ENCODE peak calls at places on chromosomes 12 and 14, in six cellular contexts. One of them, this sample, is unnamed.

GRCh38 chr14:91398707-91399106 is 18.9 kb downstream of the CCDC88C start:
- DNase-seq in GM20000: no peak
- DNase-seq in AG04449: no peak
- DNase-seq in HepG2: no peak
- DNase-seq in astrocyte of the cerebellum: no peak
- DNase-seq in mucosa of gallbladder: no peak
- DNase-seq in this sample: no peak

GRCh38 chr14:94654071-94654974 is 42.1 kb downstream of the SERPINA3 start:
- DNase-seq in HepG2: peak
- DNase-seq in AG04449: no peak
- DNase-seq in GM20000: no peak
- DNase-seq in astrocyte of the cerebellum: no peak
- DNase-seq in mucosa of gallbladder: no peak
- DNase-seq in this sample: no peak

GRCh38 chr12:114903394-114903748 is 219.4 kb upstream of the TBX3 start:
- DNase-seq in AG04449: no peak
- DNase-seq in GM20000: no peak
- DNase-seq in mucosa of gallbladder: no peak
- DNase-seq in HepG2: no peak
- DNase-seq in astrocyte of the cerebellum: no peak
- DNase-seq in this sample: no peak

GRCh38 chr12:67650528-67651379 is 2.2 kb downstream of the DYRK2 start:
- DNase-seq in AG04449: no peak
- DNase-seq in GM20000: peak
- DNase-seq in astrocyte of the cerebellum: no peak
- DNase-seq in mucosa of gallbladder: no peak
- DNase-seq in HepG2: no peak
- DNase-seq in this sample: no peak

GRCh38 chr14:23525611-23526010 is 26.0 kb downstream of the ZFHX2 start:
- DNase-seq in GM20000: no peak
- DNase-seq in astrocyte of the cerebellum: no peak
- DNase-seq in HepG2: no peak
- DNase-seq in mucosa of gallbladder: no peak
- DNase-seq in AG04449: no peak
- DNase-seq in this sample: no peak

GRCh38 chr12:45928309-45928708 is 62.1 kb downstream of the SCAF11 start:
- DNase-seq in HepG2: no peak
- DNase-seq in AG04449: no peak
- DNase-seq in astrocyte of the cerebellum: no peak
- DNase-seq in mucosa of gallbladder: no peak
- DNase-seq in GM20000: no peak
- DNase-seq in this sample: no peak

GRCh38 chr12:69070319-69071090 is 137.5 kb upstream of the CPM start:
- DNase-seq in mucosa of gallbladder: peak
- DNase-seq in astrocyte of the cerebellum: peak
- DNase-seq in GM20000: peak
- DNase-seq in AG04449: no peak
- DNase-seq in HepG2: peak
- DNase-seq in this sample: peak

GRCh38 chr14:93220509-93220908 is 13.5 kb downstream of the UBR7 start:
- DNase-seq in HepG2: no peak
- DNase-seq in astrocyte of the cerebellum: no peak
- DNase-seq in AG04449: no peak
- DNase-seq in mucosa of gallbladder: no peak
- DNase-seq in GM20000: no peak
- DNase-seq in this sample: no peak

GRCh38 chr14:88248606-88249005 is 74.5 kb downstream of the KCNK10 start:
- DNase-seq in HepG2: no peak
- DNase-seq in AG04449: no peak
- DNase-seq in mucosa of gallbladder: no peak
- DNase-seq in astrocyte of the cerebellum: no peak
- DNase-seq in GM20000: no peak
- DNase-seq in this sample: no peak

GRCh38 chr12:23950775-23951391 is 1.4 kb upstream of the SOX5 start:
- DNase-seq in HepG2: peak
- DNase-seq in mucosa of gallbladder: peak
- DNase-seq in GM20000: no peak
- DNase-seq in AG04449: no peak
- DNase-seq in astrocyte of the cerebellum: no peak
- DNase-seq in this sample: peak

GRCh38 chr12:1845010-1845409 is 24.6 kb downstream of the LRTM2 start:
- DNase-seq in astrocyte of the cerebellum: no peak
- DNase-seq in GM20000: no peak
- DNase-seq in HepG2: no peak
- DNase-seq in mucosa of gallbladder: no peak
- DNase-seq in AG04449: no peak
- DNase-seq in this sample: peak

GRCh38 chr14:59278111-59278510 is 89.6 kb downstream of the DAAM1 start:
- DNase-seq in AG04449: no peak
- DNase-seq in mucosa of gallbladder: no peak
- DNase-seq in astrocyte of the cerebellum: peak
- DNase-seq in GM20000: no peak
- DNase-seq in HepG2: peak
- DNase-seq in this sample: no peak

GRCh38 chr12:57744194-57744776 is 554 bp upstream of the TSPAN31 start:
- DNase-seq in GM20000: peak
- DNase-seq in mucosa of gallbladder: peak
- DNase-seq in HepG2: no peak
- DNase-seq in astrocyte of the cerebellum: no peak
- DNase-seq in AG04449: no peak
- DNase-seq in this sample: peak

GRCh38 chr12:51326762-51327439 is 2.9 kb upstream of the BIN2 start:
- DNase-seq in HepG2: no peak
- DNase-seq in mucosa of gallbladder: peak
- DNase-seq in GM20000: peak
- DNase-seq in AG04449: no peak
- DNase-seq in astrocyte of the cerebellum: no peak
- DNase-seq in this sample: no peak

GRCh38 chr12:57629897-57630471 is 3.0 kb downstream of the B4GALNT1 start:
- DNase-seq in AG04449: no peak
- DNase-seq in HepG2: no peak
- DNase-seq in mucosa of gallbladder: peak
- DNase-seq in astrocyte of the cerebellum: no peak
- DNase-seq in GM20000: no peak
- DNase-seq in this sample: peak

GRCh38 chr12:103053089-103053488 is 95.6 kb downstream of the ASCL1 start:
- DNase-seq in HepG2: no peak
- DNase-seq in astrocyte of the cerebellum: no peak
- DNase-seq in AG04449: no peak
- DNase-seq in GM20000: no peak
- DNase-seq in mucosa of gallbladder: no peak
- DNase-seq in this sample: no peak

GRCh38 chr12:3238196-3238595 is 161.0 kb downstream of the TSPAN9 start:
- DNase-seq in AG04449: no peak
- DNase-seq in HepG2: no peak
- DNase-seq in GM20000: no peak
- DNase-seq in astrocyte of the cerebellum: no peak
- DNase-seq in mucosa of gallbladder: no peak
- DNase-seq in this sample: no peak

GRCh38 chr14:103071544-103072251 is 12.3 kb upstream of the LBHD2 start:
- DNase-seq in astrocyte of the cerebellum: no peak
- DNase-seq in HepG2: no peak
- DNase-seq in AG04449: no peak
- DNase-seq in GM20000: no peak
- DNase-seq in mucosa of gallbladder: no peak
- DNase-seq in this sample: no peak

GRCh38 chr12:45546545-45546944 is 183.0 kb upstream of the ARID2 start:
- DNase-seq in astrocyte of the cerebellum: no peak
- DNase-seq in GM20000: no peak
- DNase-seq in mucosa of gallbladder: no peak
- DNase-seq in HepG2: no peak
- DNase-seq in AG04449: no peak
- DNase-seq in this sample: no peak

GRCh38 chr14:63840981-63841380 is 11.8 kb upstream of the SYNE2 start:
- DNase-seq in HepG2: peak
- DNase-seq in AG04449: no peak
- DNase-seq in mucosa of gallbladder: peak
- DNase-seq in astrocyte of the cerebellum: no peak
- DNase-seq in GM20000: no peak
- DNase-seq in this sample: no peak

GRCh38 chr14:91996951-91997371 is 42.9 kb downstream of the TRIP11 start:
- DNase-seq in HepG2: peak
- DNase-seq in AG04449: peak
- DNase-seq in mucosa of gallbladder: peak
- DNase-seq in GM20000: peak
- DNase-seq in astrocyte of the cerebellum: peak
- DNase-seq in this sample: no peak